ENCODE peak calls at places on chromosomes 5 and 9, in nine cellular contexts. One of them, this sample, is unnamed.

GRCh38 chr5:134227259-134227658 is 1.4 kb upstream of the PPP2CA start:
- DNase-seq in Calu3: peak; percentile 63
- DNase-seq in fibroblast of lung: peak; percentile 23
- DNase-seq in LNCaP clone FGC: no peak
- DNase-seq in ovary: peak; percentile 37
- DNase-seq in tibial nerve: peak; percentile 7
- DNase-seq in AG04449: no peak
- DNase-seq in endothelial cell: no peak
- DNase-seq in cardiac muscle cell: no peak
- DNase-seq in this sample: no peak

GRCh38 chr9:98339987-98340564 is 84.6 kb upstream of the TBC1D2 start:
- DNase-seq in Calu3: no peak
- DNase-seq in cardiac muscle cell: no peak
- DNase-seq in LNCaP clone FGC: no peak
- DNase-seq in fibroblast of lung: no peak
- DNase-seq in AG04449: no peak
- DNase-seq in endothelial cell: no peak
- DNase-seq in tibial nerve: no peak
- DNase-seq in ovary: no peak
- DNase-seq in this sample: no peak

GRCh38 chr9:36471359-36471758 is 71.3 kb upstream of the RNF38 start:
- DNase-seq in endothelial cell: no peak
- DNase-seq in fibroblast of lung: no peak
- DNase-seq in AG04449: no peak
- DNase-seq in Calu3: no peak
- DNase-seq in LNCaP clone FGC: no peak
- DNase-seq in ovary: no peak
- DNase-seq in cardiac muscle cell: no peak
- DNase-seq in tibial nerve: no peak
- DNase-seq in this sample: no peak

GRCh38 chr5:38237681-38238080 is 20.7 kb upstream of the EGFLAM start:
- DNase-seq in AG04449: no peak
- DNase-seq in fibroblast of lung: no peak
- DNase-seq in cardiac muscle cell: no peak
- DNase-seq in endothelial cell: no peak
- DNase-seq in LNCaP clone FGC: no peak
- DNase-seq in Calu3: no peak
- DNase-seq in ovary: no peak
- DNase-seq in tibial nerve: no peak
- DNase-seq in this sample: no peak

GRCh38 chr9:10678790-10679189 is 66.0 kb upstream of the PTPRD start:
- DNase-seq in Calu3: no peak
- DNase-seq in LNCaP clone FGC: no peak
- DNase-seq in cardiac muscle cell: no peak
- DNase-seq in AG04449: no peak
- DNase-seq in ovary: no peak
- DNase-seq in fibroblast of lung: peak; percentile 43
- DNase-seq in endothelial cell: no peak
- DNase-seq in tibial nerve: no peak
- DNase-seq in this sample: no peak

GRCh38 chr5:149162401-149163084 is 21.2 kb downstream of the ABLIM3 start:
- DNase-seq in cardiac muscle cell: no peak
- DNase-seq in AG04449: no peak
- DNase-seq in tibial nerve: no peak
- DNase-seq in endothelial cell: no peak
- DNase-seq in fibroblast of lung: peak; percentile 89
- DNase-seq in Calu3: peak; percentile 72
- DNase-seq in ovary: no peak
- DNase-seq in LNCaP clone FGC: no peak
- DNase-seq in this sample: no peak

GRCh38 chr5:56581426-56581825 is 233.9 kb upstream of the MAP3K1 start:
- DNase-seq in AG04449: no peak
- DNase-seq in Calu3: no peak
- DNase-seq in ovary: no peak
- DNase-seq in fibroblast of lung: no peak
- DNase-seq in endothelial cell: no peak
- DNase-seq in tibial nerve: no peak
- DNase-seq in cardiac muscle cell: no peak
- DNase-seq in LNCaP clone FGC: no peak
- DNase-seq in this sample: no peak

GRCh38 chr5:57608542-57608941 is 125.9 kb upstream of the ACTBL2 start:
- DNase-seq in Calu3: no peak
- DNase-seq in endothelial cell: no peak
- DNase-seq in tibial nerve: no peak
- DNase-seq in LNCaP clone FGC: no peak
- DNase-seq in cardiac muscle cell: no peak
- DNase-seq in ovary: no peak
- DNase-seq in fibroblast of lung: no peak
- DNase-seq in AG04449: no peak
- DNase-seq in this sample: no peak

GRCh38 chr9:38284768-38285080 is 107.8 kb upstream of the ALDH1B1 start:
- DNase-seq in Calu3: no peak
- DNase-seq in endothelial cell: no peak
- DNase-seq in fibroblast of lung: no peak
- DNase-seq in tibial nerve: no peak
- DNase-seq in LNCaP clone FGC: no peak
- DNase-seq in ovary: no peak
- DNase-seq in cardiac muscle cell: no peak
- DNase-seq in AG04449: no peak
- DNase-seq in this sample: no peak

GRCh38 chr5:117487556-117487955 is 912.9 kb upstream of the SEMA6A start:
- DNase-seq in cardiac muscle cell: no peak
- DNase-seq in LNCaP clone FGC: no peak
- DNase-seq in fibroblast of lung: no peak
- DNase-seq in endothelial cell: no peak
- DNase-seq in Calu3: no peak
- DNase-seq in AG04449: no peak
- DNase-seq in tibial nerve: no peak
- DNase-seq in ovary: no peak
- DNase-seq in this sample: no peak

GRCh38 chr9:89179535-89179919 is 909 bp upstream of the SHC3 start:
- DNase-seq in ovary: no peak
- DNase-seq in LNCaP clone FGC: no peak
- DNase-seq in tibial nerve: no peak
- DNase-seq in cardiac muscle cell: peak; percentile 72
- DNase-seq in fibroblast of lung: peak; percentile 70
- DNase-seq in AG04449: peak; percentile 2
- DNase-seq in endothelial cell: no peak
- DNase-seq in Calu3: no peak
- DNase-seq in this sample: no peak

GRCh38 chr9:5756633-5757032 is 76.3 kb downstream of the ERMP1 start:
- DNase-seq in Calu3: no peak
- DNase-seq in AG04449: no peak
- DNase-seq in endothelial cell: no peak
- DNase-seq in tibial nerve: no peak
- DNase-seq in fibroblast of lung: no peak
- DNase-seq in ovary: no peak
- DNase-seq in cardiac muscle cell: no peak
- DNase-seq in LNCaP clone FGC: peak; percentile 49
- DNase-seq in this sample: no peak

GRCh38 chr5:138068742-138069375 is 15.0 kb upstream of the WNT8A start:
- DNase-seq in ovary: peak; percentile 72
- DNase-seq in endothelial cell: peak; percentile 82
- DNase-seq in AG04449: peak; percentile 9
- DNase-seq in Calu3: peak; percentile 93
- DNase-seq in cardiac muscle cell: peak; percentile 90
- DNase-seq in LNCaP clone FGC: peak; percentile 39
- DNase-seq in tibial nerve: peak; percentile 78
- DNase-seq in fibroblast of lung: peak; percentile 66
- DNase-seq in this sample: peak; percentile 57

GRCh38 chr9:79292731-79293280 is 279.0 kb upstream of the TLE4 start:
- DNase-seq in ovary: no peak
- DNase-seq in LNCaP clone FGC: no peak
- DNase-seq in AG04449: no peak
- DNase-seq in Calu3: no peak
- DNase-seq in endothelial cell: no peak
- DNase-seq in cardiac muscle cell: no peak
- DNase-seq in tibial nerve: no peak
- DNase-seq in fibroblast of lung: no peak
- DNase-seq in this sample: no peak

GRCh38 chr5:85249204-85249603 is 864.5 kb upstream of the EDIL3 start:
- DNase-seq in cardiac muscle cell: no peak
- DNase-seq in ovary: no peak
- DNase-seq in endothelial cell: no peak
- DNase-seq in LNCaP clone FGC: no peak
- DNase-seq in AG04449: no peak
- DNase-seq in Calu3: no peak
- DNase-seq in fibroblast of lung: no peak
- DNase-seq in tibial nerve: no peak
- DNase-seq in this sample: no peak

GRCh38 chr5:181099453-181100086 is 31.4 kb downstream of the OR2V1 start:
- DNase-seq in fibroblast of lung: no peak
- DNase-seq in ovary: no peak
- DNase-seq in tibial nerve: no peak
- DNase-seq in endothelial cell: no peak
- DNase-seq in cardiac muscle cell: no peak
- DNase-seq in AG04449: no peak
- DNase-seq in LNCaP clone FGC: no peak
- DNase-seq in Calu3: no peak
- DNase-seq in this sample: no peak

GRCh38 chr9:121743441-121744001 is 92.1 kb downstream of the DAB2IP start:
- DNase-seq in cardiac muscle cell: peak; percentile 88
- DNase-seq in AG04449: no peak
- DNase-seq in endothelial cell: peak; percentile 80
- DNase-seq in ovary: peak; percentile 69
- DNase-seq in LNCaP clone FGC: peak; percentile 82
- DNase-seq in Calu3: peak; percentile 81
- DNase-seq in tibial nerve: peak; percentile 72
- DNase-seq in fibroblast of lung: peak; percentile 84
- DNase-seq in this sample: no peak
- TF ChIP-seq CTCF in cardiac muscle cell: no peak
- TF ChIP-seq CTCF in AG04449: no peak
- TF ChIP-seq CTCF in endothelial cell: no peak
- TF ChIP-seq CTCF in ovary: peak; percentile 19
- TF ChIP-seq CTCF in LNCaP clone FGC: no peak
- TF ChIP-seq CTCF in Calu3: no peak
- TF ChIP-seq CTCF in tibial nerve: peak; percentile 60
- TF ChIP-seq CTCF in fibroblast of lung: no peak
- TF ChIP-seq CTCF in this sample: no peak

GRCh38 chr5:4058899-4059298 is 463.3 kb downstream of the IRX1 start:
- DNase-seq in endothelial cell: no peak
- DNase-seq in Calu3: no peak
- DNase-seq in tibial nerve: no peak
- DNase-seq in LNCaP clone FGC: no peak
- DNase-seq in ovary: no peak
- DNase-seq in AG04449: no peak
- DNase-seq in fibroblast of lung: peak; percentile 69
- DNase-seq in cardiac muscle cell: no peak
- DNase-seq in this sample: no peak
- TF ChIP-seq CTCF in endothelial cell: no peak
- TF ChIP-seq CTCF in Calu3: no peak
- TF ChIP-seq CTCF in tibial nerve: no peak
- TF ChIP-seq CTCF in LNCaP clone FGC: no peak
- TF ChIP-seq CTCF in ovary: no peak
- TF ChIP-seq CTCF in AG04449: no peak
- TF ChIP-seq CTCF in fibroblast of lung: no peak
- TF ChIP-seq CTCF in cardiac muscle cell: no peak
- TF ChIP-seq CTCF in this sample: no peak

GRCh38 chr5:88683506-88684135 is 199.4 kb downstream of the MEF2C start:
- DNase-seq in endothelial cell: peak; percentile 48
- DNase-seq in AG04449: no peak
- DNase-seq in fibroblast of lung: peak; percentile 91
- DNase-seq in LNCaP clone FGC: no peak
- DNase-seq in cardiac muscle cell: no peak
- DNase-seq in ovary: no peak
- DNase-seq in Calu3: no peak
- DNase-seq in tibial nerve: no peak
- DNase-seq in this sample: no peak
- TF ChIP-seq CTCF in endothelial cell: no peak
- TF ChIP-seq CTCF in AG04449: no peak
- TF ChIP-seq CTCF in fibroblast of lung: no peak
- TF ChIP-seq CTCF in LNCaP clone FGC: no peak
- TF ChIP-seq CTCF in cardiac muscle cell: no peak
- TF ChIP-seq CTCF in ovary: no peak
- TF ChIP-seq CTCF in Calu3: no peak
- TF ChIP-seq CTCF in tibial nerve: no peak
- TF ChIP-seq CTCF in this sample: no peak

GRCh38 chr5:78361226-78361993 is 993 bp downstream of the SCAMP1 start:
- DNase-seq in AG04449: no peak
- DNase-seq in fibroblast of lung: peak; percentile 75
- DNase-seq in cardiac muscle cell: peak; percentile 85
- DNase-seq in LNCaP clone FGC: peak; percentile 88
- DNase-seq in endothelial cell: peak; percentile 26
- DNase-seq in Calu3: peak; percentile 35
- DNase-seq in tibial nerve: peak; percentile 48
- DNase-seq in ovary: peak; percentile 40
- DNase-seq in this sample: peak; percentile 33
- TF ChIP-seq CTCF in AG04449: no peak
- TF ChIP-seq CTCF in fibroblast of lung: peak; percentile 29
- TF ChIP-seq CTCF in cardiac muscle cell: peak; percentile 31
- TF ChIP-seq CTCF in LNCaP clone FGC: peak; percentile 6
- TF ChIP-seq CTCF in endothelial cell: no peak
- TF ChIP-seq CTCF in Calu3: peak; percentile 15
- TF ChIP-seq CTCF in tibial nerve: no peak
- TF ChIP-seq CTCF in ovary: no peak
- TF ChIP-seq CTCF in this sample: no peak

GRCh38 chr9:19122490-19123042 is 4.7 kb downstream of the PLIN2 start:
- DNase-seq in fibroblast of lung: no peak
- DNase-seq in LNCaP clone FGC: no peak
- DNase-seq in endothelial cell: no peak
- DNase-seq in AG04449: no peak
- DNase-seq in cardiac muscle cell: peak; percentile 62
- DNase-seq in tibial nerve: no peak
- DNase-seq in Calu3: no peak
- DNase-seq in ovary: no peak
- DNase-seq in this sample: no peak
- TF ChIP-seq CTCF in fibroblast of lung: no peak
- TF ChIP-seq CTCF in LNCaP clone FGC: no peak
- TF ChIP-seq CTCF in endothelial cell: peak; percentile 24
- TF ChIP-seq CTCF in AG04449: no peak
- TF ChIP-seq CTCF in cardiac muscle cell: peak; percentile 36
- TF ChIP-seq CTCF in tibial nerve: no peak
- TF ChIP-seq CTCF in Calu3: no peak
- TF ChIP-seq CTCF in ovary: no peak
- TF ChIP-seq CTCF in this sample: no peak

GRCh38 chr9:123825337-123825736 is 104.6 kb downstream of the DENND1A start:
- DNase-seq in cardiac muscle cell: peak; percentile 25
- DNase-seq in fibroblast of lung: peak; percentile 81
- DNase-seq in tibial nerve: no peak
- DNase-seq in AG04449: no peak
- DNase-seq in LNCaP clone FGC: no peak
- DNase-seq in Calu3: no peak
- DNase-seq in ovary: no peak
- DNase-seq in endothelial cell: no peak
- DNase-seq in this sample: no peak
- TF ChIP-seq CTCF in cardiac muscle cell: no peak
- TF ChIP-seq CTCF in fibroblast of lung: no peak
- TF ChIP-seq CTCF in tibial nerve: no peak
- TF ChIP-seq CTCF in AG04449: peak; percentile 5
- TF ChIP-seq CTCF in LNCaP clone FGC: no peak
- TF ChIP-seq CTCF in Calu3: no peak
- TF ChIP-seq CTCF in ovary: no peak
- TF ChIP-seq CTCF in endothelial cell: peak; percentile 39
- TF ChIP-seq CTCF in this sample: no peak

GRCh38 chr5:77560677-77561263 is 68.7 kb upstream of the WDR41 start:
- DNase-seq in AG04449: peak; percentile 29
- DNase-seq in tibial nerve: no peak
- DNase-seq in endothelial cell: peak; percentile 23
- DNase-seq in fibroblast of lung: peak; percentile 29
- DNase-seq in LNCaP clone FGC: peak; percentile 40
- DNase-seq in ovary: no peak
- DNase-seq in Calu3: peak; percentile 26
- DNase-seq in cardiac muscle cell: peak; percentile 71
- DNase-seq in this sample: no peak
- TF ChIP-seq CTCF in AG04449: peak; percentile 40
- TF ChIP-seq CTCF in tibial nerve: peak; percentile 32
- TF ChIP-seq CTCF in endothelial cell: no peak
- TF ChIP-seq CTCF in fibroblast of lung: peak; percentile 40
- TF ChIP-seq CTCF in LNCaP clone FGC: peak; percentile 60
- TF ChIP-seq CTCF in ovary: no peak
- TF ChIP-seq CTCF in Calu3: peak; percentile 36
- TF ChIP-seq CTCF in cardiac muscle cell: peak; percentile 58
- TF ChIP-seq CTCF in this sample: no peak

This sample was measured in omental fat pad.